ENCODE peak calls at places on chromosome 18, in nine cellular contexts. F, D, N, M, H, U, K, J and G are unnamed samples.

GRCh38 chr18:8949206-8949605 is 153.3 kb upstream of the NDUFV2 start:
- DNase-seq in M (no peak), N (no peak), K (no peak), F (no peak), U (no peak), D (peak), J (no peak), H (no peak), G (peak)

GRCh38 chr18:9366126-9366714 is 31.6 kb downstream of the TWSG1 start:
- DNase-seq in K (peak), J (peak), U (no peak), F (no peak), N (no peak), H (peak), M (no peak), D (no peak), G (peak)

GRCh38 chr18:75247601-75248421 is 37.2 kb downstream of the TSHZ1 start:
- DNase-seq in F (no peak), J (peak), D (no peak), N (no peak), M (no peak), K (no peak), U (no peak), H (peak), G (peak)

GRCh38 chr18:75208836-75209128 is 157 bp downstream of the PTGR3 start:
- DNase-seq in N (no peak), U (no peak), H (no peak), K (no peak), F (peak), M (no peak), D (no peak), J (no peak), G (no peak)

GRCh38 chr18:8735274-8735673 is 29.9 kb downstream of the MTCL1 start:
- DNase-seq in H (no peak), J (no peak), D (no peak), N (no peak), M (no peak), U (no peak), K (no peak), F (no peak), G (no peak)

GRCh38 chr18:47883771-47884413 is 46.6 kb downstream of the SMAD2 start:
- DNase-seq in J (peak), D (peak), K (no peak), H (no peak), F (no peak), M (no peak), U (no peak), N (no peak), G (peak)

GRCh38 chr18:28113271-28114023 is 63.5 kb downstream of the CDH2 start:
- DNase-seq in U (no peak), N (no peak), M (no peak), K (no peak), F (no peak), D (no peak), J (no peak), H (no peak), G (peak)

GRCh38 chr18:45619826-45620201 is 4.5 kb downstream of the SLC14A2 start:
- DNase-seq in M (no peak), J (no peak), K (no peak), N (no peak), U (no peak), F (no peak), H (no peak), D (no peak), G (no peak)

GRCh38 chr18:79706658-79707057 is 27.1 kb downstream of the CTDP1 start:
- DNase-seq in F (no peak), D (no peak), H (no peak), U (no peak), M (no peak), K (no peak), J (no peak), N (no peak), G (no peak)

GRCh38 chr18:48728204-48728833 is 189.5 kb downstream of the CTIF start:
- DNase-seq in H (peak), D (no peak), J (peak), U (no peak), M (no peak), F (no peak), K (no peak), N (peak), G (peak)

GRCh38 chr18:11339121-11339520 is 189.8 kb upstream of the PIEZO2 start:
- DNase-seq in D (no peak), J (no peak), N (no peak), M (no peak), H (no peak), U (no peak), K (no peak), F (no peak), G (no peak)

GRCh38 chr18:32315881-32316280 is 126.0 kb downstream of the MEP1B start:
- DNase-seq in H (no peak), F (no peak), U (no peak), J (no peak), K (no peak), M (no peak), D (no peak), N (no peak), G (no peak)

GRCh38 chr18:53416985-53417384 is 807.5 kb downstream of the MBD2 start:
- DNase-seq in M (no peak), J (no peak), N (no peak), U (no peak), K (no peak), F (no peak), D (no peak), H (no peak), G (no peak)

GRCh38 chr18:3455938-3456685 is 6.1 kb downstream of the TGIF1 start:
- DNase-seq in U (no peak), K (no peak), H (no peak), N (no peak), D (no peak), M (no peak), J (no peak), F (no peak), G (peak)

GRCh38 chr18:32368170-32368569 is 102.5 kb downstream of the GAREM1 start:
- DNase-seq in J (no peak), D (no peak), H (no peak), N (no peak), M (no peak), K (no peak), F (no peak), U (no peak), G (no peak)

GRCh38 chr18:60686142-60686541 is 313.6 kb upstream of the MC4R start:
- DNase-seq in H (no peak), D (no peak), F (no peak), U (no peak), K (no peak), J (no peak), N (no peak), M (no peak), G (no peak)

GRCh38 chr18:25262920-25263319 is 89.0 kb downstream of the ZNF521 start:
- DNase-seq in D (no peak), M (no peak), F (no peak), K (no peak), N (no peak), H (peak), J (no peak), U (no peak), G (peak)

GRCh38 chr18:8706981-8707940 is 1.9 kb downstream of the MTCL1 start:
- DNase-seq in J (no peak), D (peak), N (no peak), M (no peak), H (peak), F (no peak), U (no peak), K (no peak), G (peak)

GRCh38 chr18:48948112-48949050 is 2.4 kb downstream of the SMAD7 start:
- DNase-seq in N (no peak), M (peak), J (no peak), F (peak), K (no peak), H (peak), U (no peak), D (peak), G (peak)

GRCh38 chr18:38752430-38752829 is 1186.8 kb upstream of the CELF4 start:
- DNase-seq in H (no peak), D (no peak), K (no peak), J (no peak), N (no peak), U (no peak), F (no peak), M (no peak), G (no peak)

GRCh38 chr18:58716046-58716766 is 44.9 kb downstream of the MALT1 start:
- DNase-seq in J (no peak), H (peak), M (no peak), U (no peak), F (no peak), N (peak), K (no peak), D (no peak), G (no peak)

GRCh38 chr18:75343389-75343788 is 84.1 kb downstream of the SMIM21 start:
- DNase-seq in N (no peak), D (no peak), M (no peak), F (no peak), J (no peak), K (no peak), H (no peak), U (no peak), G (no peak)

GRCh38 chr18:12403601-12404506 is 3.9 kb upstream of the PRELID3A start:
- DNase-seq in J (peak), N (peak), U (no peak), H (peak), F (no peak), K (no peak), M (no peak), D (no peak), G (peak)

GRCh38 chr18:62101236-62101635 is 85.6 kb downstream of the PIGN start:
- DNase-seq in U (no peak), F (no peak), H (no peak), N (no peak), D (no peak), M (no peak), K (no peak), J (peak), G (no peak)

GRCh38 chr18:50424877-50425690 is 50.2 kb downstream of the SKA1 start:
- DNase-seq in J (no peak), F (no peak), N (peak), U (no peak), H (no peak), K (no peak), M (no peak), D (no peak), G (no peak)

GRCh38 chr18:49031511-49032188 is 80.9 kb upstream of the SMAD7 start:
- DNase-seq in F (no peak), M (peak), H (no peak), U (peak), D (peak), J (no peak), K (no peak), N (peak), G (no peak)

GRCh38 chr18:48149020-48149685 is 218.7 kb upstream of the SMAD2 start:
- DNase-seq in J (no peak), H (no peak), F (no peak), K (no peak), M (no peak), N (no peak), U (no peak), D (no peak), G (no peak)

GRCh38 chr18:74203811-74204210 is 55.5 kb downstream of the TIMM21 start:
- DNase-seq in H (no peak), N (no peak), M (no peak), D (no peak), F (no peak), J (no peak), U (no peak), K (no peak), G (no peak)

GRCh38 chr18:63152791-63153190 is 166.8 kb downstream of the BCL2 start:
- DNase-seq in N (no peak), K (no peak), J (no peak), H (no peak), U (no peak), D (peak), F (no peak), M (peak), G (no peak)

GRCh38 chr18:51009071-51009470 is 20.9 kb upstream of the SMAD4 start:
- DNase-seq in J (no peak), D (no peak), F (no peak), U (no peak), M (no peak), N (peak), K (no peak), H (no peak), G (peak)

GRCh38 chr18:49052891-49053644 is 102.3 kb upstream of the SMAD7 start:
- DNase-seq in F (no peak), J (peak), U (peak), H (peak), N (peak), K (no peak), D (no peak), M (no peak), G (peak)

GRCh38 chr18:64717026-64717425 is 568.1 kb upstream of the LINC00305 start:
- DNase-seq in U (no peak), N (no peak), J (no peak), D (no peak), F (no peak), K (no peak), M (no peak), H (no peak), G (no peak)

GRCh38 chr18:68916734-68917133 is 118.9 kb downstream of the CCDC102B start:
- DNase-seq in M (no peak), U (no peak), K (no peak), N (no peak), F (no peak), H (no peak), J (no peak), D (peak), G (peak)

GRCh38 chr18:8609711-8610441 is 639 bp downstream of the RAB12 start:
- DNase-seq in N (no peak), M (peak), D (peak), J (no peak), H (no peak), U (no peak), K (no peak), F (peak), G (peak)

GRCh38 chr18:63025251-63025710 is 294.3 kb downstream of the BCL2 start:
- DNase-seq in U (no peak), K (no peak), N (no peak), M (no peak), F (no peak), H (no peak), J (no peak), D (peak), G (peak)

GRCh38 chr18:8413189-8413588 is 196.0 kb upstream of the RAB12 start:
- DNase-seq in J (no peak), M (no peak), K (no peak), D (no peak), H (no peak), U (no peak), F (no peak), N (no peak), G (no peak)

GRCh38 chr18:48621815-48622555 is 83.2 kb downstream of the CTIF start:
- DNase-seq in N (no peak), F (no peak), M (no peak), K (no peak), D (no peak), H (no peak), U (no peak), J (no peak), G (peak)

GRCh38 chr18:39037925-39038324 is 1472.3 kb upstream of the CELF4 start:
- DNase-seq in M (no peak), K (no peak), U (no peak), D (no peak), J (no peak), H (no peak), F (no peak), N (no peak), G (no peak)

GRCh38 chr18:22694954-22695353 is 238.2 kb upstream of the RBBP8 start:
- DNase-seq in N (peak), H (peak), K (peak), D (no peak), J (peak), M (no peak), U (no peak), F (no peak), G (peak)